ENCODE peak calls at places on chromosomes 13 and 19, in nine cellular contexts. One of them, this sample, is unnamed.

GRCh38 chr13:98652721-98653470 is 76.0 kb upstream of the STK24 start:
- DNase-seq in spleen: no peak
- DNase-seq in breast epithelium: no peak
- DNase-seq in prostate gland: no peak
- DNase-seq in stomach: no peak
- DNase-seq in K562: no peak
- DNase-seq in GM23338: no peak
- DNase-seq in sigmoid colon: no peak
- DNase-seq in suprapubic skin: no peak
- DNase-seq in this sample: no peak

GRCh38 chr13:61413572-61413971 is 2.1 kb downstream of the PCDH20 start:
- DNase-seq in spleen: peak; percentile 61
- DNase-seq in breast epithelium: no peak
- DNase-seq in prostate gland: no peak
- DNase-seq in stomach: no peak
- DNase-seq in K562: no peak
- DNase-seq in GM23338: peak; percentile 33
- DNase-seq in sigmoid colon: peak; percentile 57
- DNase-seq in suprapubic skin: no peak
- DNase-seq in this sample: no peak

GRCh38 chr19:8215783-8216182 is 6.6 kb downstream of the CERS4 start:
- DNase-seq in spleen: no peak
- DNase-seq in breast epithelium: no peak
- DNase-seq in prostate gland: no peak
- DNase-seq in stomach: no peak
- DNase-seq in K562: no peak
- DNase-seq in GM23338: no peak
- DNase-seq in sigmoid colon: no peak
- DNase-seq in suprapubic skin: no peak
- DNase-seq in this sample: no peak

GRCh38 chr19:6590458-6591319 is at the start of gene CD70:
- DNase-seq in spleen: peak; percentile 86
- DNase-seq in breast epithelium: no peak
- DNase-seq in prostate gland: no peak
- DNase-seq in stomach: no peak
- DNase-seq in K562: no peak
- DNase-seq in GM23338: peak; percentile 85
- DNase-seq in sigmoid colon: no peak
- DNase-seq in suprapubic skin: peak; percentile 73
- DNase-seq in this sample: no peak

GRCh38 chr13:79171131-79172061 is 234.7 kb downstream of the RBM26 start:
- DNase-seq in spleen: no peak
- DNase-seq in breast epithelium: no peak
- DNase-seq in prostate gland: no peak
- DNase-seq in stomach: no peak
- DNase-seq in K562: no peak
- DNase-seq in GM23338: peak; percentile 11
- DNase-seq in sigmoid colon: no peak
- DNase-seq in suprapubic skin: no peak
- DNase-seq in this sample: no peak

GRCh38 chr19:16435238-16435911 is 36.4 kb downstream of the EPS15L1 start:
- DNase-seq in spleen: no peak
- DNase-seq in breast epithelium: no peak
- DNase-seq in prostate gland: no peak
- DNase-seq in stomach: no peak
- DNase-seq in K562: peak; percentile 24
- DNase-seq in GM23338: no peak
- DNase-seq in sigmoid colon: peak; percentile 94
- DNase-seq in suprapubic skin: no peak
- DNase-seq in this sample: no peak

GRCh38 chr19:41367848-41368301 is 3.9 kb upstream of the B9D2 start:
- DNase-seq in spleen: no peak
- DNase-seq in breast epithelium: no peak
- DNase-seq in prostate gland: no peak
- DNase-seq in stomach: no peak
- DNase-seq in K562: peak; percentile 74
- DNase-seq in GM23338: no peak
- DNase-seq in sigmoid colon: no peak
- DNase-seq in suprapubic skin: no peak
- DNase-seq in this sample: no peak

GRCh38 chr13:106570354-106570822 is 2.5 kb upstream of the ARGLU1 start:
- DNase-seq in spleen: peak; percentile 89
- DNase-seq in breast epithelium: peak; percentile 62
- DNase-seq in prostate gland: peak; percentile 55
- DNase-seq in stomach: peak; percentile 80
- DNase-seq in K562: peak; percentile 58
- DNase-seq in GM23338: peak; percentile 95
- DNase-seq in sigmoid colon: peak; percentile 67
- DNase-seq in suprapubic skin: peak; percentile 78
- DNase-seq in this sample: no peak

GRCh38 chr19:17720487-17720839 is 1.2 kb downstream of the MAP1S start:
- DNase-seq in spleen: no peak
- DNase-seq in breast epithelium: no peak
- DNase-seq in prostate gland: no peak
- DNase-seq in stomach: no peak
- DNase-seq in K562: no peak
- DNase-seq in GM23338: no peak
- DNase-seq in sigmoid colon: no peak
- DNase-seq in suprapubic skin: no peak
- DNase-seq in this sample: no peak

GRCh38 chr19:17719730-17720486 is 628 bp downstream of the MAP1S start:
- DNase-seq in spleen: peak; percentile 85
- DNase-seq in breast epithelium: peak; percentile 59
- DNase-seq in prostate gland: peak; percentile 11
- DNase-seq in stomach: peak; percentile 73
- DNase-seq in K562: no peak
- DNase-seq in GM23338: peak; percentile 43
- DNase-seq in sigmoid colon: no peak
- DNase-seq in suprapubic skin: no peak
- DNase-seq in this sample: no peak

GRCh38 chr19:17718988-17719711 is at the start of gene MAP1S:
- DNase-seq in spleen: peak; percentile 91
- DNase-seq in breast epithelium: no peak
- DNase-seq in prostate gland: peak; percentile 21
- DNase-seq in stomach: peak; percentile 60
- DNase-seq in K562: peak; percentile 84
- DNase-seq in GM23338: peak; percentile 95
- DNase-seq in sigmoid colon: no peak
- DNase-seq in suprapubic skin: no peak
- DNase-seq in this sample: peak; percentile 17

GRCh38 chr19:17722655-17723240 is 3.5 kb downstream of the MAP1S start:
- DNase-seq in spleen: no peak
- DNase-seq in breast epithelium: no peak
- DNase-seq in prostate gland: no peak
- DNase-seq in stomach: no peak
- DNase-seq in K562: no peak
- DNase-seq in GM23338: no peak
- DNase-seq in sigmoid colon: no peak
- DNase-seq in suprapubic skin: no peak
- DNase-seq in this sample: no peak

DNA sequence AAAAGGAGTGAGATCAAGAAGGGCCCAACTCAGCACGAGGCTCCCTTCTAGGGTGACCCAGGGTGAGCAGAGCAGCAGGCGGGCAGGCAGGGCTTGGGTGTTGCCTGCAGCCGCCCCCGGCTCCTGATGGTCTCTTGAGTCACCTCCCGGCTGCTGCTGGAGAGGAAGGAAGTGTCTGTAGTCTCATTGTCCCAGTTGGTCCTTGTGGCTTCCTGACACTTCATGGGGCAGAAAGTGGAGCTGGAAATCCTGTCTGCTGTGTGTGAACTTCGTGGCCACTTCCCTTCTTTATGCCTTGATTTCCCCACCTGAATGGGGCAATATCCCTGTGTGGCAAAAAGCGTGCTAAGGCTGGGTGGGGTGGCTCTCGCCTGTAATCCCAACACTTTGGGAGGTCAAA is 2.5 kb downstream of the MAP1S start:
- DNase-seq in spleen: no peak
- DNase-seq in breast epithelium: no peak
- DNase-seq in prostate gland: no peak
- DNase-seq in stomach: no peak
- DNase-seq in K562: no peak
- DNase-seq in GM23338: no peak
- DNase-seq in sigmoid colon: no peak
- DNase-seq in suprapubic skin: no peak
- DNase-seq in this sample: no peak
- TF ChIP-seq POLR2AphosphoS5 in spleen: peak; percentile 75
- TF ChIP-seq POLR2AphosphoS5 in breast epithelium: no peak
- TF ChIP-seq POLR2AphosphoS5 in prostate gland: no peak
- TF ChIP-seq POLR2AphosphoS5 in stomach: no peak
- TF ChIP-seq POLR2AphosphoS5 in K562: no peak
- TF ChIP-seq POLR2AphosphoS5 in GM23338: no peak
- TF ChIP-seq POLR2AphosphoS5 in sigmoid colon: no peak
- TF ChIP-seq POLR2AphosphoS5 in suprapubic skin: no peak
- TF ChIP-seq POLR2AphosphoS5 in this sample: no peak

DNA sequence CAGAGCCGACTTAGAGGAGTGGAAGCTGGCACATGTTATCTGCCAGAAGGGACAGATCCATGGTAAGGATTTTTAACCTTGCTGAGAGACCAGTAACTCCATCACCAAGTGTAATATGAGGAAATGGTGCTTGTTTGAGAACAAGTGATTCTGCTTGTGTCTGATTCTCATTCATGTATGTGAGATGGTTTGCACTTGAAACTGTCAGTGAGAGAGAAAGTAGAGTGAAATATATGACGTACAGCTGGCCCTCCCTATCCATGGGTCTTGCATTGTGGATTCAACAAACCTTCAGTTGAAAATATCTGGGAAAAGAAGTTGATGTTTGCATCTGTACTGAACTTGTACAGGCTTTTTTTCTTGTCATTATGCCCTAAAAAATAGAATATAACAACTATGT is 2.0 kb upstream of the ZNF461 start:
- DNase-seq in spleen: no peak
- DNase-seq in breast epithelium: no peak
- DNase-seq in prostate gland: no peak
- DNase-seq in stomach: no peak
- DNase-seq in K562: no peak
- DNase-seq in GM23338: no peak
- DNase-seq in sigmoid colon: no peak
- DNase-seq in suprapubic skin: no peak
- DNase-seq in this sample: no peak
- TF ChIP-seq POLR2AphosphoS5 in spleen: no peak
- TF ChIP-seq POLR2AphosphoS5 in breast epithelium: no peak
- TF ChIP-seq POLR2AphosphoS5 in prostate gland: no peak
- TF ChIP-seq POLR2AphosphoS5 in stomach: no peak
- TF ChIP-seq POLR2AphosphoS5 in K562: no peak
- TF ChIP-seq POLR2AphosphoS5 in GM23338: no peak
- TF ChIP-seq POLR2AphosphoS5 in sigmoid colon: no peak
- TF ChIP-seq POLR2AphosphoS5 in suprapubic skin: no peak
- TF ChIP-seq POLR2AphosphoS5 in this sample: no peak

GRCh38 chr19:824885-825284 is 2.8 kb upstream of the AZU1 start:
- DNase-seq in spleen: peak; percentile 69
- DNase-seq in breast epithelium: no peak
- DNase-seq in prostate gland: no peak
- DNase-seq in stomach: no peak
- DNase-seq in K562: no peak
- DNase-seq in GM23338: no peak
- DNase-seq in sigmoid colon: no peak
- DNase-seq in suprapubic skin: no peak
- DNase-seq in this sample: no peak

GRCh38 chr19:825897-826640 is 1.6 kb upstream of the AZU1 start:
- DNase-seq in spleen: no peak
- DNase-seq in breast epithelium: no peak
- DNase-seq in prostate gland: no peak
- DNase-seq in stomach: no peak
- DNase-seq in K562: no peak
- DNase-seq in GM23338: no peak
- DNase-seq in sigmoid colon: no peak
- DNase-seq in suprapubic skin: no peak
- DNase-seq in this sample: no peak

GRCh38 chr19:821228-821975 is at the start of gene PLPPR3:
- DNase-seq in spleen: no peak
- DNase-seq in breast epithelium: no peak
- DNase-seq in prostate gland: no peak
- DNase-seq in stomach: no peak
- DNase-seq in K562: peak; percentile 82
- DNase-seq in GM23338: peak; percentile 67
- DNase-seq in sigmoid colon: no peak
- DNase-seq in suprapubic skin: no peak
- DNase-seq in this sample: no peak

GRCh38 chr19:823565-824121 is 1.9 kb upstream of the PLPPR3 start:
- DNase-seq in spleen: no peak
- DNase-seq in breast epithelium: peak; percentile 79
- DNase-seq in prostate gland: no peak
- DNase-seq in stomach: no peak
- DNase-seq in K562: peak; percentile 70
- DNase-seq in GM23338: no peak
- DNase-seq in sigmoid colon: no peak
- DNase-seq in suprapubic skin: no peak
- DNase-seq in this sample: no peak

DNA sequence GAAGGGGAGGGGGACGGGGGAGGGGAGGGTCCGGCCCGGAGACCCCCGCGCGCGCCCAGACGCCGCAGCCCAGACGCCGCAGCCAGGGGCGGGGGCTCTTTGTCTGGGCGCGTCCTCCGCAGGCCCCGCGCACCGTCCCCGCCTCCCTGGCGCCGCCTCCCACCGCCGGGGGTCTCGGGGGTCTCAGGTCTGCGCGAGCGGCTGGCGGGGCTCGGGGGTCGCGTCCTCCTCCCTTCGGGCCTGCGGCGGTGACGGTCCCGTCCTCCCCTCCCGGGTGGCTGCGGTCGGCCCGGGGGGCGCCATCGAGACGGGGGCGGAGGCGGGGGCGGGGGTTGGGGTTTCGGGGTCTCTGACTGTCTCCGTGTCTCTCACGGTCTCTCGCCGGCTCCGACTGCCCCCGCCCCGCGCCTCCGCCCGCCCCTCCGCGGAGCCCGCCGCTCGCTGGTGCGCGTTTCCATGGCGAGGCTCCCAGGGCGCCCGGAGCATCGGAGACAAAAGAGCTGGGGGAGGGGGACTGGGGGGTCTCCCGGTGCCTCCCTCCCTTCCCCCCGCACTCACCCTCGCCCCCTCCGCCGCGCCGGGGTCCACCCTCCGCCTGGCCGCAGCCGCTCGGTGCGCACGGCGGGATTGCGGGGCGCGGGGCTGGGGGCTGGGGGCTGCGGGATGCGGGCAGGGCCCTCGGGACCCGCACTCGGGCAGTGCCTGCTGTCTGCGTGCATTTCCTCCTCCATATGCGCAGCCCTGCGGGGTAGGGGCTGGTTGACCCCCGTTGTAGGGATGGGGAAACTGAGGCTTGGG is 420 bp upstream of the PLPPR3 start:
- DNase-seq in spleen: no peak
- DNase-seq in breast epithelium: no peak
- DNase-seq in prostate gland: no peak
- DNase-seq in stomach: no peak
- DNase-seq in K562: peak; percentile 56
- DNase-seq in GM23338: peak; percentile 77
- DNase-seq in sigmoid colon: no peak
- DNase-seq in suprapubic skin: no peak
- DNase-seq in this sample: no peak
- TF ChIP-seq POLR2AphosphoS5 in spleen: no peak
- TF ChIP-seq POLR2AphosphoS5 in breast epithelium: no peak
- TF ChIP-seq POLR2AphosphoS5 in prostate gland: no peak
- TF ChIP-seq POLR2AphosphoS5 in stomach: no peak
- TF ChIP-seq POLR2AphosphoS5 in K562: no peak
- TF ChIP-seq POLR2AphosphoS5 in GM23338: no peak
- TF ChIP-seq POLR2AphosphoS5 in sigmoid colon: no peak
- TF ChIP-seq POLR2AphosphoS5 in suprapubic skin: no peak
- TF ChIP-seq POLR2AphosphoS5 in this sample: no peak

GRCh38 chr19:13976446-13976845 is 24.1 kb downstream of the DCAF15 start:
- DNase-seq in spleen: no peak
- DNase-seq in breast epithelium: no peak
- DNase-seq in prostate gland: no peak
- DNase-seq in stomach: no peak
- DNase-seq in K562: no peak
- DNase-seq in GM23338: no peak
- DNase-seq in sigmoid colon: no peak
- DNase-seq in suprapubic skin: no peak
- DNase-seq in this sample: no peak

GRCh38 chr19:13972368-13973155 is 20.3 kb downstream of the DCAF15 start:
- DNase-seq in spleen: no peak
- DNase-seq in breast epithelium: no peak
- DNase-seq in prostate gland: no peak
- DNase-seq in stomach: no peak
- DNase-seq in K562: no peak
- DNase-seq in GM23338: no peak
- DNase-seq in sigmoid colon: no peak
- DNase-seq in suprapubic skin: no peak
- DNase-seq in this sample: no peak

GRCh38 chr19:13977803-13978202 is 25.5 kb downstream of the DCAF15 start:
- DNase-seq in spleen: no peak
- DNase-seq in breast epithelium: no peak
- DNase-seq in prostate gland: no peak
- DNase-seq in stomach: no peak
- DNase-seq in K562: no peak
- DNase-seq in GM23338: no peak
- DNase-seq in sigmoid colon: no peak
- DNase-seq in suprapubic skin: no peak
- DNase-seq in this sample: no peak

GRCh38 chr19:13975870-13976269 is 23.6 kb downstream of the DCAF15 start:
- DNase-seq in spleen: no peak
- DNase-seq in breast epithelium: no peak
- DNase-seq in prostate gland: no peak
- DNase-seq in stomach: no peak
- DNase-seq in K562: no peak
- DNase-seq in GM23338: no peak
- DNase-seq in sigmoid colon: no peak
- DNase-seq in suprapubic skin: no peak
- DNase-seq in this sample: no peak

DNA sequence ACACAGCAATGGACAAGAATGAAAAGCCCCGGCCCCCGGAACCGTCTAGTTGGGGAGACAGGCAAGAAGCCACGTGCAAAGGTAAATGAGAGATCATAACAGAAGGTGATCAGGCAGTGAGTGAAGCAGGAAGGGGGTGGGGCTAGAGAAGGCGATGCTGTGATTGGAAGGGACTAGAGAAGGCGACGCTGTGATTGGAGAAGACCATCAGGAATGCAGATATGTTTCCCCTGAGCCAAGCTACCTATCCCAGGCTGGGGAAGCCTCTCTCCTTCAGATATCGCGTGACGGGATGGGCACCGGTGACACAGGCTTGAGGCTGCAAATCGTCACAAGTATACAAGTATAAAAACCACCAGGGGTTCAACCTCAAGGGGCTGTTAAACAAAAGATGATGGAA is 21.8 kb downstream of the DCAF15 start:
- DNase-seq in spleen: no peak
- DNase-seq in breast epithelium: no peak
- DNase-seq in prostate gland: peak; percentile 78
- DNase-seq in stomach: peak; percentile 47
- DNase-seq in K562: peak; percentile 78
- DNase-seq in GM23338: peak; percentile 98
- DNase-seq in sigmoid colon: no peak
- DNase-seq in suprapubic skin: no peak
- DNase-seq in this sample: no peak
- TF ChIP-seq POLR2AphosphoS5 in spleen: no peak
- TF ChIP-seq POLR2AphosphoS5 in breast epithelium: no peak
- TF ChIP-seq POLR2AphosphoS5 in prostate gland: peak; percentile 81
- TF ChIP-seq POLR2AphosphoS5 in stomach: no peak
- TF ChIP-seq POLR2AphosphoS5 in K562: no peak
- TF ChIP-seq POLR2AphosphoS5 in GM23338: peak; percentile 54
- TF ChIP-seq POLR2AphosphoS5 in sigmoid colon: no peak
- TF ChIP-seq POLR2AphosphoS5 in suprapubic skin: no peak
- TF ChIP-seq POLR2AphosphoS5 in this sample: no peak

This sample was measured in Panc1.